ENCODE peak calls at places on chromosomes 13 and 19, in six cellular contexts. S is tibial artery, X is omental fat pad, O is neural crest cell, K is BJ, G is dorsolateral prefrontal cortex. Q is an unnamed sample.

GRCh38 chr13:26872444-26873173 is 112.0 kb upstream of the GPR12 start:
- DNase-seq in S (no peak), X (peak), K (no peak), O (peak), G (peak), Q (peak)

GRCh38 chr13:98879127-98879520 is 98.7 kb downstream of the DOCK9 start:
- DNase-seq in K (no peak), S (no peak), O (no peak), G (no peak), X (no peak), Q (no peak)

GRCh38 chr13:49292742-49293498 is 45.2 kb downstream of the CDADC1 start:
- DNase-seq in S (peak), O (no peak), X (no peak), G (no peak), K (no peak), Q (no peak)

GRCh38 chr13:99218545-99218944 is 17.9 kb downstream of the UBAC2 start:
- DNase-seq in K (no peak), X (no peak), G (no peak), O (no peak), S (no peak), Q (peak)

GRCh38 chr19:41702208-41702651 is 6.2 kb upstream of the CEACAM5 start:
- DNase-seq in G (no peak), X (no peak), S (no peak), O (no peak), K (peak), Q (no peak)

GRCh38 chr19:18259848-18260247 is 14.4 kb downstream of the IQCN start:
- DNase-seq in G (no peak), K (no peak), O (no peak), X (no peak), S (no peak), Q (no peak)

GRCh38 chr19:6417713-6418561 is 6.7 kb downstream of the KHSRP start:
- DNase-seq in X (no peak), O (no peak), K (no peak), G (peak), S (no peak), Q (no peak)

GRCh38 chr19:4338441-4339350 is at the start of gene STAP2:
- DNase-seq in K (no peak), X (no peak), S (no peak), G (no peak), O (no peak), Q (peak)

GRCh38 chr13:23599083-23599925 is 29.1 kb downstream of the TNFRSF19 start:
- DNase-seq in S (no peak), X (no peak), K (no peak), G (no peak), O (no peak), Q (no peak)

GRCh38 chr19:35828694-35829301 is 16.2 kb upstream of the PRODH2 start:
- DNase-seq in K (no peak), X (peak), G (peak), S (no peak), O (peak), Q (no peak)

GRCh38 chr19:7918615-7919421 is 1.3 kb upstream of the SNAPC2 start:
- DNase-seq in S (no peak), O (no peak), X (no peak), K (no peak), G (no peak), Q (no peak)

GRCh38 chr13:88051746-88052482 is 380.7 kb downstream of the SLITRK5 start:
- DNase-seq in K (no peak), G (no peak), X (no peak), O (no peak), S (no peak), Q (no peak)

GRCh38 chr19:22527554-22527953 is 105.4 kb upstream of the ZNF98 start:
- DNase-seq in K (no peak), O (no peak), G (no peak), X (no peak), S (no peak), Q (no peak)

GRCh38 chr19:21482863-21483276 is 22.5 kb upstream of the ZNF429 start:
- DNase-seq in X (no peak), K (no peak), O (no peak), S (peak), G (peak), Q (peak)

GRCh38 chr19:55474269-55475265 is 1.9 kb upstream of the ZNF628 start:
- DNase-seq in K (no peak), S (no peak), O (no peak), G (no peak), X (no peak), Q (no peak)

GRCh38 chr13:105971312-105971711 is 564.1 kb downstream of the EFNB2 start:
- DNase-seq in K (no peak), S (no peak), O (no peak), G (no peak), X (no peak), Q (no peak)

GRCh38 chr13:46184277-46184699 is 2.3 kb upstream of the LCP1 start:
- DNase-seq in G (no peak), S (no peak), O (peak), K (no peak), X (no peak), Q (no peak)

GRCh38 chr13:95323930-95324662 is 22.8 kb upstream of the ABCC4 start:
- DNase-seq in S (no peak), X (no peak), K (no peak), O (peak), G (no peak), Q (no peak)

GRCh38 chr19:8618751-8619150 is 8.2 kb upstream of the ADAMTS10 start:
- DNase-seq in X (no peak), O (no peak), S (no peak), K (no peak), G (no peak), Q (no peak)

GRCh38 chr19:14686411-14686810 is 3.4 kb upstream of the ZNF333 start:
- DNase-seq in S (no peak), O (no peak), K (no peak), X (no peak), G (no peak), Q (no peak)

GRCh38 chr19:56111601-56112312 is 9.3 kb downstream of the ZNF787 start:
- DNase-seq in S (no peak), K (no peak), X (no peak), O (no peak), G (peak), Q (peak)

GRCh38 chr13:74573654-74574053 is 439.4 kb upstream of the KLF12 start:
- DNase-seq in O (no peak), K (no peak), X (no peak), S (no peak), G (no peak), Q (no peak)

GRCh38 chr13:34416833-34417425 is 525.1 kb upstream of the NBEA start:
- DNase-seq in K (no peak), X (no peak), S (peak), O (no peak), G (no peak), Q (no peak)

GRCh38 chr13:101453784-101454201 is 1.3 kb downstream of the ITGBL1 start:
- DNase-seq in K (no peak), X (no peak), S (peak), O (no peak), G (peak), Q (no peak)

GRCh38 chr13:112065867-112066623 is 904 bp upstream of the SOX1 start:
- DNase-seq in S (no peak), K (no peak), G (no peak), O (no peak), X (no peak), Q (no peak)

GRCh38 chr13:98751397-98752110 is 918 bp downstream of the SLC15A1 start:
- DNase-seq in S (no peak), K (no peak), G (no peak), X (no peak), O (no peak), Q (no peak)

GRCh38 chr13:113548171-113548641 is 36.3 kb upstream of the TFDP1 start:
- DNase-seq in S (peak), K (no peak), O (no peak), G (peak), X (no peak), Q (no peak)

GRCh38 chr19:35459414-35460082 is 11.5 kb downstream of the FFAR2 start:
- DNase-seq in G (no peak), S (no peak), X (no peak), K (no peak), O (no peak), Q (peak)

GRCh38 chr19:5205388-5205787 is 135.2 kb downstream of the PTPRS start:
- DNase-seq in G (no peak), O (no peak), S (no peak), K (no peak), X (no peak), Q (no peak)

GRCh38 chr13:73138276-73138950 is 79.6 kb downstream of the KLF5 start:
- DNase-seq in S (no peak), O (no peak), X (no peak), G (no peak), K (no peak), Q (no peak)

DNA sequence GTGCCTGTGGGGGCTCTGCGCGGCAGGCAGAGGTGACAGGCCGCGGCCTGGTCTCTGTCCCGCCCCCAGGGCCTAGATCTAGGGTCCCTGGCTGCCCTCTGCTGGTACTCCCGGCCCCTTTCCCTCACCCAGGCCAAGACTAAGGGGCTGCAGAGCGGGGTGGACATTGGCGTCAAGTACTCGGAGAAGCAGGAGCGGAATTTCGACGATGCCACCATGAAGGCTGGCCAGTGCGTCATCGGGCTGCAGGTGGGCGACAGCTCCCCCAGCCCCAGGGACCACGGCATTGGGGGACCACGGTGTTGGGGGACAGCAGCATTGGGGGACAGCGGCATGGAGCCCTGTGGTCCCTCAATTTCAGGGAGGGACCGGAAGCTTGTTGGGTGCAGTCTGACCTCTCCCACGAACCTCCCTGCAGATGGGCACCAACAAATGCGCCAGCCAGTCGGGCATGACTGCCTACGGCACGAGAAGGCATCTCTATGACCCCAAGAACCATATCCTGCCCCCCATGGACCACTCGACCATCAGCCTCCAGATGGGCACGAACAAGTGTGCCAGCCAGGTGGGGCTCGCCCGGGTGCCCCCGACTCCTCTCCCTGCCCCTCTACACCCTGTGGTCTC is 3.8 kb upstream of the ABCA7 start:
- DNase-seq in O (no peak), G (no peak), S (no peak), X (no peak), K (no peak), Q (no peak)
- TF ChIP-seq CTCF in O (no peak), G (no peak), S (no peak), X (no peak), K (no peak), Q (no peak)

GRCh38 chr19:48784527-48784926 is 26.3 kb downstream of the BCAT2 start:
- DNase-seq in S (no peak), X (no peak), O (no peak), K (no peak), G (no peak), Q (no peak)
- TF ChIP-seq CTCF in S (no peak), X (no peak), O (no peak), K (no peak), G (no peak), Q (no peak)

GRCh38 chr13:79625517-79625916 is 144.6 kb downstream of the NDFIP2 start:
- DNase-seq in G (no peak), O (no peak), K (no peak), X (no peak), S (no peak), Q (no peak)

GRCh38 chr13:79628463-79628862 is 147.5 kb downstream of the NDFIP2 start:
- DNase-seq in K (no peak), S (no peak), X (no peak), O (no peak), G (no peak), Q (no peak)

GRCh38 chr13:79626924-79627323 is 146.0 kb downstream of the NDFIP2 start:
- DNase-seq in O (no peak), G (no peak), S (no peak), K (no peak), X (no peak), Q (no peak)

GRCh38 chr13:79637086-79637763 is 156.3 kb downstream of the NDFIP2 start:
- DNase-seq in G (no peak), X (no peak), K (no peak), S (no peak), O (no peak), Q (peak)

DNA sequence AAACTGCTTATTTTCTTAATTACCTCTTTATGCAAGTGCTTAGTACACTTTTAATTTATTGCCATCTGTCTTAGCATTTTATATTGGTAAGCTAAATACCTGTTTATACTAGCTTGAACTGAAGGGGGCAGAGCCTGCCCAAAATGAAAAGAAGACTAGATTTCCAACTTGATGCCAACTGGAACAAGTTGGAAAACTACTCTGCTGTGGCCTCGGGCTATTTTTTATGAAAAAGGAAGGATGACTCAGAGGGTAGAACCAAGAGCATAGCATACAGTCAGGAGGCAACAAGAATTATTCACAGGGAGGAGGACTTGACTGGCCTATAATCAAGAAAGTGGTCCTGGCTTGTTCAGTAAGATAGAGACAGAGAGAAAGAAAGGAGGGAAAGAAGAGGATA is 150.3 kb downstream of the NDFIP2 start:
- DNase-seq in S (no peak), O (no peak), G (no peak), X (no peak), K (peak), Q (peak)
- TF ChIP-seq CTCF in S (peak), O (peak), G (no peak), X (no peak), K (peak), Q (peak)

DNA sequence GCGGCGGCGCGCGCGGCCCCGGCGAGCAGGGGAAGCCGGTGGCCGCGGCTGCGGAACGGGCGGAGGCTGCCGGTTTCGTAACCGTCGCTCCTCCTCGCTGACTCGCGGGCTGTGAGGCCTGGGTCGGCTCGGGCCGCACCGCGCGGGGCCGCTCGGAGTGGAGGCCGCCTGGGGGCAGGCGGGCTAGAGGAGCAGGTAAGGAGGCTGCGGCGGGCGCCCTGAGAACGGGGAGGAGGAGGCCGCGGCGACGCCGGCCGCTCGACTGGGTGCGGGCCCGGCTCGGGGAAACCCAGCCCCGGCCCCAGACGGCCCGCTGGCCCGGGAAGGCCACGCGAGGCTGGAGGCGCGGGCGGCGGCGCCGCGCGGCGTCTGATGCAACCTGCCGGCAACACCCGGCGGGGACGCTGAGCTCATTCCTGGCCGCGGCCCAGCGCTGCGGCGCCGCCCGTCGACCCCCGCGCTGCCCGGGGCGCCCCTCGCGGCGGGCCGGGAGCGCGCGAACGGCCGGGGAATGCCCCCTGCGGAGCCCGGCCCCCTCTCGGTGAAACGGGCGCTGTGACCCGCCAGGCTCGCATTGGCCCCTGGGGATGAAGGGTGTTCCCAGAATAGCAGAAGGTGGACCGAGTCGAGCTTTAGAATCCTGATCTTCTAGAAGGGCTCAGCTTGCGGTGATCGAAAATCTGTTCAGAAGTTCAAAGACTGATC is at the start of gene CEBPG:
- DNase-seq in O (peak), S (peak), X (no peak), G (no peak), K (no peak), Q (no peak)
- TF ChIP-seq CTCF in O (peak), S (peak), X (no peak), G (no peak), K (peak), Q (peak)

DNA sequence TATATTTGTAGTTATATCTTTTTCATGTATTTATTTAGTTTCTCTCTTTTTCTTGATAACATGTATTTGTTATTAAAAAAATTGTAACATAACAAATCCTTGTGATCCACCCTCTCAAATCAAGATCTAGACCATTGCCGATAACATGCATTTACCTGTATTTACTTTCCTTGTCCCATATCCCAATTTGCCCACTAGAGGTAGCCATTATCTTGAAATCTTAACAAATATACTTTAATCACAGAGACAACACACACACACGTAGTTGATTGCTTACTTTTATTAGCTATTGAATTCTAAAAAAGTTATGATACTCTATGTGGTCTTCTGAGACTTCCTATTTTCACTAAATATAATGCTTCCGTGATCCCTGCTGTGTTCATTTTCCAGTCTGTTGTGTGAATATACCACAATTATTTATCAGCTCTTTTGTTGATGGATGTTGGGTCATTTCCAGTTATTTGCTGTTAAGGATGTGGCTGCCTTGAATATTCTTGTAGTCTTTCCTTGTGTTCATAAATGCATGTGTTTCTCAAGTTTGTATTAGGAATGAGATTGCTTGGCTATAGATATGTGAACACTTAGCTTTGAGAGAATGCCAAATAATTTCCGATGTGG is 31.3 kb upstream of the ZMYM2 start:
- DNase-seq in X (no peak), S (no peak), G (no peak), O (no peak), K (peak), Q (peak)
- TF ChIP-seq CTCF in X (no peak), S (peak), G (no peak), O (peak), K (peak), Q (peak)

GRCh38 chr13:44470623-44471562 is 97.3 kb downstream of the SERP2 start:
- DNase-seq in G (no peak), O (no peak), K (no peak), X (no peak), S (no peak), Q (no peak)
- TF ChIP-seq CTCF in G (peak), O (peak), K (peak), X (no peak), S (peak), Q (peak)

Q was measured in LNCaP clone FGC.